ENCODE peak calls at places on chromosomes 2 and 18, in nine cellular contexts. A, W, G, E, D, J, R, U and O are unnamed samples.

GRCh38 chr18:51066273-51066672 is 36.3 kb downstream of the SMAD4 start:
- DNase-seq in A (no peak), W (no peak), R (no peak), E (no peak), D (no peak), U (no peak), G (no peak), J (no peak), O (no peak)

GRCh38 chr2:85811850-85812735 is 58.3 kb downstream of the ATOH8 start:
- DNase-seq in E (no peak), J (no peak), D (no peak), R (no peak), A (no peak), G (no peak), U (no peak), W (no peak), O (no peak)

GRCh38 chr2:136122654-136123053 is 4.7 kb upstream of the CXCR4 start:
- DNase-seq in R (no peak), G (no peak), A (no peak), E (no peak), J (no peak), W (no peak), U (no peak), D (no peak), O (no peak)

GRCh38 chr2:164479460-164479859 is 141.8 kb downstream of the GRB14 start:
- DNase-seq in W (no peak), J (no peak), U (no peak), D (peak; percentile 4), R (peak; percentile 21), G (peak; percentile 32), E (peak; percentile 79), A (peak; percentile 7), O (no peak)

GRCh38 chr2:25938345-25938744 is 44.0 kb downstream of the KIF3C start:
- DNase-seq in U (no peak), E (no peak), G (no peak), R (no peak), D (no peak), J (no peak), W (no peak), A (no peak), O (peak; percentile 82)

GRCh38 chr18:7645756-7646155 is 78.6 kb downstream of the PTPRM start:
- DNase-seq in A (no peak), G (peak; percentile 68), D (no peak), U (no peak), W (no peak), E (no peak), J (no peak), R (no peak), O (no peak)

GRCh38 chr2:151260492-151261239 is 997 bp downstream of the RBM43 start:
- DNase-seq in D (no peak), U (no peak), R (no peak), J (peak; percentile 6), A (no peak), W (no peak), G (peak; percentile 43), E (no peak), O (no peak)

GRCh38 chr18:44826418-44827259 is 146.0 kb downstream of the SETBP1 start:
- DNase-seq in E (peak; percentile 41), A (peak; percentile 56), G (peak; percentile 92), D (peak; percentile 78), W (no peak), J (no peak), U (no peak), R (no peak), O (no peak)

GRCh38 chr2:240520974-240521350 is 36.8 kb downstream of the ANKMY1 start:
- DNase-seq in U (no peak), A (no peak), W (no peak), E (no peak), D (no peak), G (no peak), J (no peak), R (no peak), O (no peak)